ENCODE peak calls at places on chromosomes 16 and 17, in six cellular contexts. L, C, H, S, X and M are unnamed samples.

GRCh38 chr17:21089145-21089544 is 37.6 kb upstream of the DHRS7B start:
- DNase-seq in X (peak; percentile 68), S (no peak), C (no peak), H (no peak), L (no peak), M (no peak)

GRCh38 chr17:51947160-51947559 is 211.4 kb downstream of the CA10 start:
- DNase-seq in X (no peak), C (no peak), L (no peak), S (no peak), H (no peak), M (no peak)

GRCh38 chr16:89826531-89827382 is 1.5 kb upstream of the SPIRE2 start:
- DNase-seq in H (peak; percentile 86), C (no peak), X (peak; percentile 24), L (no peak), S (no peak), M (no peak)

GRCh38 chr17:11300738-11301137 is 59.7 kb downstream of the SHISA6 start:
- DNase-seq in H (no peak), S (no peak), L (no peak), X (no peak), C (no peak), M (no peak)

GRCh38 chr17:31596382-31597323 is 205.2 kb downstream of the RAB11FIP4 start:
- DNase-seq in C (peak; percentile 54), H (peak; percentile 97), L (peak; percentile 85), S (peak; percentile 98), X (peak; percentile 98), M (no peak)

GRCh38 chr17:80312621-80313135 is 52.0 kb downstream of the RNF213 start:
- DNase-seq in H (no peak), L (no peak), X (no peak), S (no peak), C (no peak), M (no peak)

GRCh38 chr16:60651351-60651750 is 1384.9 kb downstream of the CDH8 start:
- DNase-seq in L (no peak), S (no peak), X (no peak), H (no peak), C (no peak), M (no peak)

GRCh38 chr16:74954763-74955162 is 30.2 kb downstream of the WDR59 start:
- DNase-seq in C (no peak), S (no peak), L (no peak), H (no peak), X (no peak), M (no peak)

GRCh38 chr17:416293-417206 is 63.9 kb upstream of the RPH3AL start:
- DNase-seq in S (no peak), X (no peak), H (no peak), L (no peak), C (no peak), M (no peak)

GRCh38 chr16:11094075-11094593 is 149.8 kb downstream of the CLEC16A start:
- DNase-seq in X (peak; percentile 79), C (no peak), H (peak; percentile 24), L (no peak), S (peak; percentile 86), M (no peak)

GRCh38 chr17:17061516-17061915 is 19.3 kb downstream of the MPRIP start:
- DNase-seq in X (no peak), H (no peak), S (no peak), L (peak; percentile 10), C (no peak), M (no peak)

GRCh38 chr16:85514601-85515318 is 98.4 kb upstream of the GSE1 start:
- DNase-seq in L (no peak), H (peak; percentile 100), S (peak; percentile 92), X (peak; percentile 91), C (no peak), M (peak; percentile 38)

GRCh38 chr16:12011565-12011964 is 35.0 kb downstream of the SNX29 start:
- DNase-seq in L (no peak), C (no peak), X (no peak), S (no peak), H (no peak), M (no peak)

GRCh38 chr17:61340431-61340830 is 59.2 kb upstream of the TBX2 start:
- DNase-seq in H (no peak), S (peak; percentile 38), C (no peak), X (no peak), L (no peak), M (no peak)

GRCh38 chr17:46837521-46837920 is 13.9 kb upstream of the WNT9B start:
- DNase-seq in X (no peak), L (no peak), C (no peak), H (no peak), S (no peak), M (no peak)

GRCh38 chr17:43434902-43435319 is 36.1 kb downstream of the ARL4D start:
- DNase-seq in L (no peak), S (no peak), X (no peak), H (no peak), C (no peak), M (no peak)

DNA sequence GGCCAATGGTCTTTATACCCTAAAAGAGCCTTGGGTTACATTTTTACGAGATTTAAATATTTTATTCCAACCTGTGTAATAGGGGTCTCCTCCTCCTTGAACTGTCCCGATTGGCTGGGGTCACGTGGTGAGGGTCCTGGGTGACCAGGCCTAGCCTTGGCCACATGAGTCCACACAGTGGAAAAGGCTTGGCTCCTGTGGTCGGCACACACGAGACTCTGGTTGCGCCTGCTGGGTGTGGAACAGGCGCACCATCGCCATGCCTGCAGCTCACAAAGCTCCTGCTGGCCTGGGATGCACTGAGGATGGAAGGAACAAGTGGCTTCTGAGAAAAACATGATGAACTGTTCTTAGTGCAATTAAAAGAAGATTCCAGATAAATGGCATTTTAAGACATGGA is 103.9 kb upstream of the ZNF750 start:
- DNase-seq in H (no peak), X (no peak), C (no peak), S (no peak), L (no peak), M (no peak)
- H3K9me3 ChIP-seq in H (peaks cover 40% of the 10 kb centered on the region), X (peaks cover 48% of the 10 kb centered on the region), C (peaks cover 72% of the 10 kb centered on the region), S (peaks cover 42% of the 10 kb centered on the region), L (peaks cover 60% of the 10 kb centered on the region), M (peaks cover 57% of the 10 kb centered on the region)

DNA sequence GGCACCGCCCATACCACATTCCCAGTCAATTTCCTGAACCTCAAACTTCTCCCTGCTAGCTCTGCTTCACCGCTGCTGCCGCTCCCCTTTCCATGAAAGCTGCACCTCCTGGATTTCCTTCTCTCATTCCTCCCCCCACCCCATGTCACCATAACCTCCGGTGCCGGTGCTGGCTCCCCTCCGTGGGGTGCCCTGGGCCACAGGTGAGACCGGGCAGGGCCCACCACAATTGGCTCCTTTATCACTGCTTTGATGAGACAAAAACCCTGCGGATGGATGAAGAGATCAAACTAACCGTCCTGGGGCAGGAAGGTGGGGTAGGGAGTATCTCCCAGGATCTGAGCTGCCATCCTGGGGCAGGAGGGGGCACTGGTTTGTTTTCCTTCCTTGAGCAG is 111.3 kb upstream of the LHX1 start:
- DNase-seq in H (no peak), C (no peak), S (no peak), X (no peak), L (no peak), M (no peak)
- H2BK5ac ChIP-seq in H (no peak overlapping the region), C (peak overlapping the region; percentile 49), S (no peak overlapping the region), X (no peak overlapping the region), L (no peak overlapping the region), M (no peak overlapping the region)

DNA sequence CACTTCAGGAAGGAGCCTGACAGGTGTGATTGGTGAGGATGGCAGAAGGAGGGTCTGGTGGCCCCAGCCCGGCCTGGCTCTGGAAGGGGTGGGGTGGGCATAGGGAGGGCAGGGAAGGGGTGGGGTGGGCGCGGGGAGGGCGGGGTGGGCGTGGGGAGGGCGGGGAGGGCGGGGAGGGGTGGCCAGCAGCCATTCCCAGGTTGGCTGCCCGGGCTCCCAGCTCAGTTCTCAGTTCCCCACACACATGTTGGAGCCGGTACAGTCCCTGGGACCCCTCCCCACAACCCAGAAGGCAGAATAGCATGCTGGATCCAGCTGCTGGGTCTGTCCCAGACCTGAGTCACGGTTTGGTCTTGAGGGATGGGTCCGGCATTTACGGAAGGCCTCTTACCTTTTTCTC is 6.2 kb downstream of the MRPL28 start:
- DNase-seq in X (no peak), S (no peak), L (no peak), C (no peak), H (no peak), M (no peak)
- H3K14ac ChIP-seq in X (no peak overlapping the region), S (no peak overlapping the region), L (no peak overlapping the region), C (no peak overlapping the region), H (no peak overlapping the region), M (no peak overlapping the region)

DNA sequence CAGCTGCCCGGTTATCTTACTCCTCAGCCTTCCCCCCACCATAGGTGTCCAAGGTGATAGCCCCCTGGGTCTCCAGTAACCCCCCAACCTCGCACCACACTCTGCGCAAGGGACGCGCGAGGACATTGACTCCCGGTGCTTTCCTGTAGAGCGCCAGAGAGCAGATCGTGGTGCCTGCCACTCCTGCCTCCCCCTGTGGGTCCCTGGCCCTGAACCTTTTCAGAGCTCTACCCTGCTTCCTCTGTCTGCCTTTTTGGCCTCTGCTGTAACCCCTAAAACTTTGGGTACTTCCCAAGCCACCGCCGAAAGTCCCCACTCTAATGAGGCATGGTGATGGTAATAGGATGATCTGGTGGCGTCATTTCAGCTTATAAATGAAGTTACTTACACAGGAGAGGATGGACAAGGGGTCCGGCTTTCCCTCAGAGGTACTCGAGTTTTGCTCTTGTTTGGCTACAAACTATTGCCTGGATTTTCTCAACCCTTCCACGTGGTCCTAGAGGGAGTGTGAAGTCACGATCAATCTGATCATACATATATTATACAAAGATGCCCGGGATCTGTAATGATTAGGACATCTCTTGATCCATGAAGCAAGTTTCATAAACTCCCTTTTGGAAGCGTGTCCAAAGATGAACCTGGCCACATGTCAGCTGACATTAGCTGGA is 2.1 kb upstream of the CDH11 start:
- DNase-seq in S (peak; percentile 19), X (peak; percentile 48), H (no peak), C (no peak), L (no peak), M (no peak)
- H3K9me3 ChIP-seq in S (no peaks in the 10 kb centered on the region), X (no peaks in the 10 kb centered on the region), H (no peaks in the 10 kb centered on the region), C (no peaks in the 10 kb centered on the region), L (no peaks in the 10 kb centered on the region), M (no peaks in the 10 kb centered on the region)